ENCODE peak calls at places on chromosomes 1 and 21, in eight cellular contexts. J is activated naive CD8-positive, alpha-beta T cell treated with anti-CD3 and anti-CD28 coated beads, Interleukin-2, amount 50 U/mL, for 24 hours; N is hepatocyte; A is activated CD8-positive, alpha-beta T cell treated with anti-CD3 and anti-CD28 coated beads for 36 hours; L is fibroblast of pulmonary artery; R is HAP-1; Z is stimulated activated effector memory CD8-positive, alpha-beta T cell treated with anti-CD3 and anti-CD28 coated beads, Interleukin-12 subunit alpha, Interleukin-12 subunit beta, amount 100 ng/mL, for 72 hours; O is activated gamma-delta T cell treated with Interleukin-2 at 50 U/mL for 16 hours. T is an unnamed sample.

GRCh38 chr1:154019280-154019679 is 28.7 kb downstream of the RPS27 start:
- DNase-seq in Z (no peak), A (no peak), O (no peak), R (no peak), L (no peak), J (no peak), N (no peak), T (no peak)

GRCh38 chr21:14384453-14384852 is 1.5 kb upstream of the HSPA13 start:
- DNase-seq in N (no peak), L (no peak), A (no peak), Z (no peak), J (no peak), O (no peak), R (no peak), T (no peak)

GRCh38 chr1:159261726-159262494 is 40.2 kb upstream of the FCER1A start:
- DNase-seq in L (no peak), O (no peak), N (no peak), A (no peak), J (no peak), R (no peak), Z (no peak), T (no peak)

GRCh38 chr1:101006553-101006952 is 19.0 kb downstream of the DPH5 start:
- DNase-seq in Z (no peak), N (no peak), L (peak), R (no peak), O (no peak), J (no peak), A (no peak), T (no peak)

GRCh38 chr1:14615539-14616218 is 17.2 kb downstream of the KAZN start:
- DNase-seq in R (no peak), Z (no peak), A (no peak), O (no peak), N (no peak), L (no peak), J (no peak), T (no peak)

GRCh38 chr21:26135520-26135919 is 35.0 kb downstream of the APP start:
- DNase-seq in N (no peak), O (no peak), L (no peak), A (no peak), R (no peak), J (no peak), Z (no peak), T (no peak)

GRCh38 chr1:188822248-188822647 is 1655.4 kb downstream of the BRINP3 start:
- DNase-seq in A (no peak), Z (no peak), N (no peak), R (no peak), O (no peak), J (no peak), L (peak), T (no peak)

GRCh38 chr1:54564312-54565112 is 16.5 kb downstream of the ACOT11 start:
- DNase-seq in J (no peak), L (no peak), O (no peak), R (no peak), A (no peak), Z (no peak), N (peak), T (no peak)

GRCh38 chr1:61670016-61670415 is 54.9 kb downstream of the TM2D1 start:
- DNase-seq in O (no peak), A (no peak), L (no peak), J (no peak), Z (no peak), N (no peak), R (no peak), T (no peak)